ENCODE peak calls at places on chromosomes 16 and 17, in five cellular contexts. I is IMR-90, B is neuronal stem cell, R is H1, M is trophoblast cell. U is an unnamed sample.

GRCh38 chr16:80862153-80862552 is 57.8 kb upstream of the CDYL2 start:
- DNase-seq in I (no peak), B (no peak), R (no peak), M (no peak), U (no peak)

GRCh38 chr16:5622234-5622884 is 524.8 kb upstream of the EEF2KMT start:
- DNase-seq in I (no peak), B (no peak), R (no peak), M (no peak), U (no peak)

GRCh38 chr17:66654341-66654740 is 180.6 kb upstream of the CACNG5 start:
- DNase-seq in I (peak), B (no peak), R (no peak), M (no peak), U (no peak)

GRCh38 chr17:2144701-2145100 is 89.8 kb downstream of the HIC1 start:
- DNase-seq in I (no peak), B (no peak), R (no peak), M (no peak), U (no peak)

GRCh38 chr16:22141746-22142145 is 20.6 kb upstream of the SDR42E2 start:
- DNase-seq in I (peak), B (no peak), R (no peak), M (no peak), U (peak)

GRCh38 chr17:55770220-55770870 is 19.5 kb downstream of the PCTP start:
- DNase-seq in I (peak), B (peak), R (no peak), M (peak), U (peak)

GRCh38 chr17:72971513-72971880 is 121.0 kb downstream of the SLC39A11 start:
- DNase-seq in I (no peak), B (no peak), R (no peak), M (no peak), U (no peak)

GRCh38 chr17:10036511-10037061 is 131.5 kb upstream of the RCVRN start:
- DNase-seq in I (no peak), B (no peak), R (no peak), M (no peak), U (no peak)

GRCh38 chr16:24540575-24541240 is 1.3 kb downstream of the RBBP6 start:
- DNase-seq in I (peak), B (no peak), R (no peak), M (peak), U (peak)

GRCh38 chr17:51955245-51955644 is 203.3 kb downstream of the CA10 start:
- DNase-seq in I (no peak), B (no peak), R (no peak), M (no peak), U (no peak)

GRCh38 chr16:68446941-68447675 is 1.2 kb downstream of the SMPD3 start:
- DNase-seq in I (no peak), B (no peak), R (no peak), M (no peak), U (no peak)

GRCh38 chr16:1960665-1961630 is 1.6 kb downstream of the NDUFB10 start:
- DNase-seq in I (peak), B (no peak), R (no peak), M (peak), U (peak)
- H3K4me3 ChIP-seq in I (peak), B (peak), R (peak), M (no peak), U (no peak)

GRCh38 chr17:4788807-4789700 is at the start of gene GLTPD2:
- DNase-seq in I (no peak), B (peak), R (no peak), M (no peak), U (peak)
- H2BK120ac ChIP-seq in I (no peak), B (no peak), R (no peak), M (peak), U (no peak)

DNA sequence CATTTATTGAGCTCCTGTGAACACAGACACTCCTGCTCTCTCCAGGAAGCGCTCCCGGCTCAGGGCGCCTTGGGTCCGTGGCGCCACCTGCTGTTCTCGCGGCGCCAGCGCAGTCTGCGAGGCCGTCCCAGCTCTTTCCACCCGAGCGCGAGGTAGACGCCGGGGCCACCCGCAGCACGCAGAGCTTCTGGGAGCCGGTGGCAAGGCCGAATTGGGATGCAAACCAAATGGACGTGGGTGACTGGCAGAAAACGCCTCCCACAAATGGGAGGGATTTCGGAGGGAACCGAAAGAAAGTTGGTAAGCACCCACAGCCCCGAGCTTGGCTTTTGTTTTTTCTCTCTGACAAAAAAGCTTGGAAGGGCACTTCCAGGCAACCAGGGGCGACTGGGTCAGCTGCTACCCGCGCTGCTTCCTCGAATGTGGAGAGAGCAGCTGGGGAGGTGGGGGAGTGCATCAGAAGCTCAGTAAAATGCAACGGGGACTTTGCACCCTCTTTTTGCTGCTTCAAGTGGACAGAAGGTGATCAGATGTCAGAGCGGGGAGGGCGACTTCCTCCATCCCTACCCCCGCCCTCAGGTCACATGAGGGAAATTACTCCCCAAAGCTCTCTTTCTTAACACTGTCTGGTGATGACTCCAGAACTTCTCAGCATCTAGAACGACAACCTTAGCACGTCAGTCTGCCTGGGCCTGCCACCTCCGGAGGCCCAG is 13.5 kb upstream of the N4BP1 start:
- DNase-seq in I (peak), B (peak), R (peak), M (peak), U (peak)
- H3K4me3 ChIP-seq in I (peak), B (peak), R (peak), M (no peak), U (peak)

DNA sequence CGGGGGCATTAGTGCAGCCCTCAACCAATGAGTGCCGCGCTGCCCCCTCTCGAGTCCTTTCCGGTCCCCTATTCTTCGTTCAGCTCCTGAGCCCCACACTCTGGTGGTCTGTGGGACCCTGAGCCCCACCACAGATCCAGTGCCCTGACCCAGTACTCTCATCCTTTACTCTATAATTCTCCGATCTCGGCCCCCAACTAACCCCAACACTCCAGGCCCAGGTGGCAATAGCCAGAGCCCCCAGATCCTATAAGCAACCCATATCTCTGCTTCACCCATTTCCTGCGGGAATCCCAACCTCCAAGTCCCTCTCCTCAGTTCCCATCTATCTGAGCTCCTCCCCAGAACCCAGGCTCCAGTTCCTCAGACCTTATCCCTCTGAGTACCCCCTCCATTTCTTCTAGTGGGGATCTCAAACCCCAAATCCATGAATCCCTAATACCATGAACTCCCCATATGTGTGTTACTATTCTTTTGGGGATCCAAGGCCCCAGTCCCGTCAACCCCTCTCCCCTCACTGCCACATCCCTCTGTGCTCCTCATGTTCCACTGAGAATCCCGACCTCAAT is 1.0 kb upstream of the TBC1D10B start:
- DNase-seq in I (no peak), B (no peak), R (no peak), M (no peak), U (no peak)
- H2BK120ac ChIP-seq in I (peak), B (no peak), R (no peak), M (peak), U (no peak)

DNA sequence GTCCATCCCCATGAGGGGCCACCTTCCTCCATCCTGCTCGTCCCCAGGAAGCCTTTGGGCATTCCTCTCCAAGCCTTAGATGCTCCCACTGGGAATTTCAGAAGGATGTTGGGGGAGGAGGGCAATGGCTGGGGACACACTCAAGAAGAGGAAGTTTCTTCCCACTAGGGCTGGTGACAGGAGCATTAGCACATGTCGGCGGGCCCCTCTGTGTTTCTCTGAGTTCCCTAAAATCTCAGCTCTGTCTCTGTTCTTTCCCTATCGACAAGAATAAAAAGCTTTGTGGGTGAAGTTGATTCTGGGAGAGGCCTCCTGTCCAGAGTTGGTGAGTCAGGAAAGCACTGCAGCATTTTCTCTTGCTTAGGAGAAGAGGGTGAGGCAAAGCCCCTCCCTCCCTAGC is 19.7 kb upstream of the C17orf107 start:
- DNase-seq in I (no peak), B (no peak), R (no peak), M (no peak), U (no peak)
- H3K4me3 ChIP-seq in I (no peak), B (no peak), R (no peak), M (no peak), U (no peak)

GRCh38 chr16:66109677-66110076 is 256.8 kb upstream of the CDH5 start:
- DNase-seq in I (no peak), B (no peak), R (no peak), M (no peak), U (no peak)
- H2BK120ac ChIP-seq in I (peak), B (no peak), R (no peak), M (no peak), U (no peak)

GRCh38 chr16:589658-590159 is at the start of gene RAB40C:
- DNase-seq in I (peak), B (peak), R (peak), M (peak), U (peak)
- H3K4me3 ChIP-seq in I (peak), B (peak), R (peak), M (peak), U (peak)